ENCODE peak calls at places on chromosomes 13 and 19, in ten cellular contexts. One of them, this sample, is unnamed.

GRCh38 chr19:16626796-16627193 is 1.2 kb downstream of the MED26 start:
- DNase-seq in fibroblast of lung: no peak
- DNase-seq in AG10803: no peak
- DNase-seq in fibroblast of mammary gland: peak
- DNase-seq in SK-N-SH: peak
- DNase-seq in AG09309: no peak
- DNase-seq in fibroblast of pulmonary artery: no peak
- DNase-seq in thyroid gland: no peak
- DNase-seq in mammary epithelial cell: peak
- DNase-seq in effector memory CD4-positive, alpha-beta T cell: no peak
- DNase-seq in this sample: no peak

GRCh38 chr13:82116422-82116989 is 1765.8 kb downstream of the SLITRK1 start:
- DNase-seq in effector memory CD4-positive, alpha-beta T cell: no peak
- DNase-seq in thyroid gland: no peak
- DNase-seq in fibroblast of mammary gland: no peak
- DNase-seq in fibroblast of pulmonary artery: no peak
- DNase-seq in SK-N-SH: no peak
- DNase-seq in fibroblast of lung: no peak
- DNase-seq in mammary epithelial cell: no peak
- DNase-seq in AG10803: no peak
- DNase-seq in AG09309: no peak
- DNase-seq in this sample: no peak

GRCh38 chr19:48458016-48458415 is 2.6 kb downstream of the KCNJ14 start:
- DNase-seq in mammary epithelial cell: no peak
- DNase-seq in SK-N-SH: no peak
- DNase-seq in fibroblast of mammary gland: peak
- DNase-seq in thyroid gland: no peak
- DNase-seq in fibroblast of pulmonary artery: peak
- DNase-seq in fibroblast of lung: peak
- DNase-seq in AG09309: no peak
- DNase-seq in AG10803: peak
- DNase-seq in effector memory CD4-positive, alpha-beta T cell: no peak
- DNase-seq in this sample: no peak

GRCh38 chr19:16588089-16588823 is 16.0 kb upstream of the SLC35E1 start:
- DNase-seq in AG09309: no peak
- DNase-seq in mammary epithelial cell: peak
- DNase-seq in fibroblast of mammary gland: peak
- DNase-seq in AG10803: no peak
- DNase-seq in thyroid gland: no peak
- DNase-seq in SK-N-SH: peak
- DNase-seq in fibroblast of lung: peak
- DNase-seq in fibroblast of pulmonary artery: peak
- DNase-seq in effector memory CD4-positive, alpha-beta T cell: peak
- DNase-seq in this sample: peak

GRCh38 chr19:7391218-7391670 is 42.5 kb downstream of the ARHGEF18 start:
- DNase-seq in fibroblast of pulmonary artery: peak
- DNase-seq in mammary epithelial cell: peak
- DNase-seq in effector memory CD4-positive, alpha-beta T cell: no peak
- DNase-seq in AG10803: no peak
- DNase-seq in thyroid gland: no peak
- DNase-seq in fibroblast of lung: peak
- DNase-seq in fibroblast of mammary gland: peak
- DNase-seq in SK-N-SH: no peak
- DNase-seq in AG09309: no peak
- DNase-seq in this sample: no peak

GRCh38 chr13:89955773-89956172 is 1391.7 kb upstream of the MIR17HG start:
- DNase-seq in mammary epithelial cell: no peak
- DNase-seq in fibroblast of lung: no peak
- DNase-seq in fibroblast of pulmonary artery: no peak
- DNase-seq in SK-N-SH: no peak
- DNase-seq in AG09309: no peak
- DNase-seq in thyroid gland: no peak
- DNase-seq in AG10803: no peak
- DNase-seq in effector memory CD4-positive, alpha-beta T cell: no peak
- DNase-seq in fibroblast of mammary gland: no peak
- DNase-seq in this sample: no peak

GRCh38 chr19:5891572-5891937 is 12.0 kb downstream of the NDUFA11 start:
- DNase-seq in fibroblast of mammary gland: no peak
- DNase-seq in mammary epithelial cell: no peak
- DNase-seq in SK-N-SH: peak
- DNase-seq in thyroid gland: no peak
- DNase-seq in fibroblast of lung: no peak
- DNase-seq in AG10803: no peak
- DNase-seq in AG09309: no peak
- DNase-seq in fibroblast of pulmonary artery: no peak
- DNase-seq in effector memory CD4-positive, alpha-beta T cell: no peak
- DNase-seq in this sample: no peak

GRCh38 chr19:58229255-58229639 is 533 bp downstream of the ZNF544 start:
- DNase-seq in fibroblast of pulmonary artery: peak
- DNase-seq in fibroblast of lung: peak
- DNase-seq in thyroid gland: peak
- DNase-seq in SK-N-SH: peak
- DNase-seq in effector memory CD4-positive, alpha-beta T cell: no peak
- DNase-seq in AG10803: no peak
- DNase-seq in mammary epithelial cell: peak
- DNase-seq in AG09309: no peak
- DNase-seq in fibroblast of mammary gland: peak
- DNase-seq in this sample: peak

GRCh38 chr19:3555653-3556422 is 1.5 kb downstream of the MFSD12 start:
- DNase-seq in fibroblast of mammary gland: no peak
- DNase-seq in fibroblast of lung: no peak
- DNase-seq in AG09309: no peak
- DNase-seq in mammary epithelial cell: no peak
- DNase-seq in SK-N-SH: peak
- DNase-seq in effector memory CD4-positive, alpha-beta T cell: no peak
- DNase-seq in fibroblast of pulmonary artery: no peak
- DNase-seq in thyroid gland: no peak
- DNase-seq in AG10803: no peak
- DNase-seq in this sample: no peak

GRCh38 chr13:102440259-102440936 is 38.5 kb upstream of the FGF14 start:
- DNase-seq in AG09309: no peak
- DNase-seq in effector memory CD4-positive, alpha-beta T cell: no peak
- DNase-seq in fibroblast of lung: no peak
- DNase-seq in AG10803: no peak
- DNase-seq in fibroblast of pulmonary artery: no peak
- DNase-seq in fibroblast of mammary gland: no peak
- DNase-seq in thyroid gland: peak
- DNase-seq in SK-N-SH: no peak
- DNase-seq in mammary epithelial cell: peak
- DNase-seq in this sample: no peak

DNA sequence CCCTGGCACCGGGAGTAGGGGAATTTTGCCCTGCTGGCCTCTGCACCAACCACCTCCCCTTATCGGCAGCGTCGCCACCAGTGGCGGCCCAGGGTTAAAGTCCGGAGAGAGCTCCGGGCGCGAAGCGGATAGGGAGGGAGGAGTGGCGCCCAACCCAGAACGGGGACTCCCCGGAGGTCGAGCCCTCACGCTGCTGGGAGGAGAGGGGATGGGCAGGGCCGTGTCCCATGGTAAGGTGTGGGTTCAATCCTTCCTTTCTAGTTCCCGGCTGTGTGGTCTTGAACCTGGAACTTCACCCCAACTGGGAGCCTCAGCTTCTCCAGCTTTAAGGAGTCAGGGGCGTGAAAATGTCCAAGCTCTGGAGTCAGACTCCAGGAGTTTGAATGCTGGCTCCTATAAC is 23.3 kb upstream of the BCL3 start:
- DNase-seq in AG10803: no peak
- DNase-seq in AG09309: no peak
- DNase-seq in fibroblast of lung: no peak
- DNase-seq in thyroid gland: peak
- DNase-seq in effector memory CD4-positive, alpha-beta T cell: no peak
- DNase-seq in fibroblast of pulmonary artery: no peak
- DNase-seq in SK-N-SH: no peak
- DNase-seq in mammary epithelial cell: no peak
- DNase-seq in fibroblast of mammary gland: no peak
- DNase-seq in this sample: no peak
- H3K4me3 ChIP-seq in AG10803: no peak
- H3K4me3 ChIP-seq in AG09309: no peak
- H3K4me3 ChIP-seq in fibroblast of lung: no peak
- H3K4me3 ChIP-seq in thyroid gland: no peak
- H3K4me3 ChIP-seq in effector memory CD4-positive, alpha-beta T cell: no peak
- H3K4me3 ChIP-seq in fibroblast of pulmonary artery: no peak
- H3K4me3 ChIP-seq in SK-N-SH: no peak
- H3K4me3 ChIP-seq in mammary epithelial cell: no peak
- H3K4me3 ChIP-seq in fibroblast of mammary gland: no peak
- H3K4me3 ChIP-seq in this sample: no peak

DNA sequence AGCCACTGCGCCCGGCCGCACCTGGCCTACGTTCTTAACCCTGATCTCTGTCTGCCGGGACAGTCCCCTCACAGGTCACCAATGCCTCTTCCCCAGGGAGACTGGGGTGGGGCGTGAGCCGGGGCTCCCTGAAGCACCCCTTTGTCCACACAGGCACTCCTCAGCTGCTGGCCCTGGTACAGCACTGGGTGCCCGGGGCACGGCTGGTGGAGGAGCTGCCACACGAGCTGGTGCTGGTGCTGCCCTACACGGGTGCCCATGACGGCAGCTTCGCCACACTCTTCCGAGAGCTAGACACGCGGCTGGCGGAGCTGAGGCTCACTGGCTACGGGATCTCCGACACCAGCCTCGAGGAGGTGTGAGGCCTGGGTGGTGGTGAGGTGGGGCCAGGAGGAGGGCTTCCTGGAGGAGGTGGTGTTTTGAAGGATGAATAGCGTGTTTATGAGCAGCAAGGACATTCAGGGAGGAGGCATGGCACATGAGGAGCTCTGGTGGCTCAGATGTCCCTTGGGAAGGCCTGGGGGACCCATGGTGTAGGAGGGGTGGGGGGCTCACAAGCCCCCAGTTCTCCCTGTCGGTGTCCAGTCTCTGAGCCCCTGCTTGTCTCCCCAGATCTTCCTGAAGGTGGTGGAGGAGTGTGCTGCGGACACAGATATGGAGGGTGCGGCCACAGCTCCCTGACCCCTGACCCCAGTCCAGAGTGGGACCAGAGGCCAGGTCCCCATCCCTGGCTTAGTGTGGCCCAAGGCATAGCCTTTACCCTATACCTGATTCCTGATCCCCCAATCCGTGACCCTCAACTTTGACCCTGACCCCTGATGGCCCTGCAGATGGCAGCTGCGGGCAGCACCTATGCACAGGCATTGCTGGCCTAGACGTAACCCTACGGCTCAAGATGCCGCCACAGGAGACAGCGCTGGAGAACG is 13.5 kb upstream of the ARHGAP45 start:
- DNase-seq in mammary epithelial cell: no peak
- DNase-seq in thyroid gland: no peak
- DNase-seq in AG09309: no peak
- DNase-seq in fibroblast of pulmonary artery: no peak
- DNase-seq in AG10803: no peak
- DNase-seq in SK-N-SH: no peak
- DNase-seq in effector memory CD4-positive, alpha-beta T cell: no peak
- DNase-seq in fibroblast of mammary gland: no peak
- DNase-seq in fibroblast of lung: no peak
- DNase-seq in this sample: no peak
- H3K4me3 ChIP-seq in mammary epithelial cell: no peak
- H3K4me3 ChIP-seq in thyroid gland: no peak
- H3K4me3 ChIP-seq in AG09309: no peak
- H3K4me3 ChIP-seq in fibroblast of pulmonary artery: no peak
- H3K4me3 ChIP-seq in AG10803: no peak
- H3K4me3 ChIP-seq in SK-N-SH: no peak
- H3K4me3 ChIP-seq in effector memory CD4-positive, alpha-beta T cell: no peak
- H3K4me3 ChIP-seq in fibroblast of mammary gland: no peak
- H3K4me3 ChIP-seq in fibroblast of lung: no peak
- H3K4me3 ChIP-seq in this sample: no peak

GRCh38 chr19:55460670-55461258 is 678 bp downstream of the ISOC2 start:
- DNase-seq in AG09309: peak
- DNase-seq in AG10803: peak
- DNase-seq in effector memory CD4-positive, alpha-beta T cell: no peak
- DNase-seq in mammary epithelial cell: peak
- DNase-seq in thyroid gland: peak
- DNase-seq in fibroblast of lung: peak
- DNase-seq in fibroblast of pulmonary artery: peak
- DNase-seq in SK-N-SH: peak
- DNase-seq in fibroblast of mammary gland: peak
- DNase-seq in this sample: peak
- H3K4me3 ChIP-seq in AG09309: peak
- H3K4me3 ChIP-seq in AG10803: peak
- H3K4me3 ChIP-seq in effector memory CD4-positive, alpha-beta T cell: peak
- H3K4me3 ChIP-seq in mammary epithelial cell: peak
- H3K4me3 ChIP-seq in thyroid gland: peak
- H3K4me3 ChIP-seq in fibroblast of lung: peak
- H3K4me3 ChIP-seq in fibroblast of pulmonary artery: peak
- H3K4me3 ChIP-seq in SK-N-SH: peak
- H3K4me3 ChIP-seq in fibroblast of mammary gland: peak
- H3K4me3 ChIP-seq in this sample: peak

GRCh38 chr19:30587869-30588268 is 215.7 kb downstream of the ZNF536 start:
- DNase-seq in SK-N-SH: no peak
- DNase-seq in AG09309: no peak
- DNase-seq in fibroblast of mammary gland: no peak
- DNase-seq in effector memory CD4-positive, alpha-beta T cell: no peak
- DNase-seq in fibroblast of lung: no peak
- DNase-seq in mammary epithelial cell: no peak
- DNase-seq in AG10803: no peak
- DNase-seq in thyroid gland: no peak
- DNase-seq in fibroblast of pulmonary artery: no peak
- DNase-seq in this sample: no peak

GRCh38 chr19:30596268-30596667 is 224.1 kb downstream of the ZNF536 start:
- DNase-seq in fibroblast of mammary gland: no peak
- DNase-seq in SK-N-SH: no peak
- DNase-seq in mammary epithelial cell: no peak
- DNase-seq in AG10803: no peak
- DNase-seq in effector memory CD4-positive, alpha-beta T cell: no peak
- DNase-seq in AG09309: no peak
- DNase-seq in thyroid gland: no peak
- DNase-seq in fibroblast of pulmonary artery: no peak
- DNase-seq in fibroblast of lung: no peak
- DNase-seq in this sample: no peak

GRCh38 chr19:30593358-30593757 is 221.2 kb downstream of the ZNF536 start:
- DNase-seq in mammary epithelial cell: no peak
- DNase-seq in fibroblast of mammary gland: no peak
- DNase-seq in AG09309: no peak
- DNase-seq in AG10803: peak
- DNase-seq in fibroblast of lung: no peak
- DNase-seq in thyroid gland: peak
- DNase-seq in fibroblast of pulmonary artery: no peak
- DNase-seq in SK-N-SH: no peak
- DNase-seq in effector memory CD4-positive, alpha-beta T cell: no peak
- DNase-seq in this sample: no peak

GRCh38 chr19:30593975-30594925 is 222.1 kb downstream of the ZNF536 start:
- DNase-seq in fibroblast of lung: no peak
- DNase-seq in fibroblast of mammary gland: no peak
- DNase-seq in SK-N-SH: no peak
- DNase-seq in effector memory CD4-positive, alpha-beta T cell: no peak
- DNase-seq in mammary epithelial cell: no peak
- DNase-seq in AG09309: no peak
- DNase-seq in thyroid gland: no peak
- DNase-seq in AG10803: no peak
- DNase-seq in fibroblast of pulmonary artery: no peak
- DNase-seq in this sample: no peak

DNA sequence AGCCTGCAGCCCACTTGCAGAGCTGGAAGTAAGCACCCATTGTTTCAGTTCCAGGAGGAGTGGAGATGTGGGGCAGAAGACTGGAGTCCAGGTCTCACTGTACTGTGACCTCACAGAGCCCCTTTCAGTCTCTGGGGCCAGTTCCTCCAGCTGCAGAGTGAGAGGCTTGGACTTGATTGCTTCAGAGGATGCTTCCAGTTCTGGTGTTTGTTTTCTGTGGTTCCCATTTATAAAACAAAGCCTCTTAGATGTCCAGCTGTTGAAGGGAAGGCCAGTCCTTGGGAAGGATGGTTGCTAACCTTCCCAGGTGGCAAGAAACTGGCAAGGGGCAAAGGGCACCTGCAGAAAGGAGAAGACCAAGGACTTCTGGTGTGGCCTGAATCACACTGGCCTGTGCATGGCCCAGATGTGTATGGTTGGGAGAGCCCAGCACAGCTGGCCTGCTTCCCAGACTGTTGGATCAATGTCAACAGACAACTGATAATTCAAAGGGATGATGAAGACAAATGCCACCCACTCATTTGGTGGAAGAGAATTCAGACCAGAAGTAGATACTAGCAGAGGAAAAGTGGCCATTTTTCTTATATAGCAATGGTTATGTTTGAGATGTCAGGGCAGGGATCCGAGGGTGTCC is 218.5 kb downstream of the ZNF536 start:
- DNase-seq in effector memory CD4-positive, alpha-beta T cell: no peak
- DNase-seq in thyroid gland: no peak
- DNase-seq in AG10803: peak
- DNase-seq in SK-N-SH: no peak
- DNase-seq in fibroblast of pulmonary artery: no peak
- DNase-seq in fibroblast of mammary gland: no peak
- DNase-seq in AG09309: no peak
- DNase-seq in fibroblast of lung: no peak
- DNase-seq in mammary epithelial cell: no peak
- DNase-seq in this sample: no peak
- H3K4me3 ChIP-seq in effector memory CD4-positive, alpha-beta T cell: no peak
- H3K4me3 ChIP-seq in thyroid gland: no peak
- H3K4me3 ChIP-seq in AG10803: no peak
- H3K4me3 ChIP-seq in SK-N-SH: no peak
- H3K4me3 ChIP-seq in fibroblast of pulmonary artery: no peak
- H3K4me3 ChIP-seq in fibroblast of mammary gland: no peak
- H3K4me3 ChIP-seq in AG09309: no peak
- H3K4me3 ChIP-seq in fibroblast of lung: no peak
- H3K4me3 ChIP-seq in mammary epithelial cell: no peak
- H3K4me3 ChIP-seq in this sample: no peak

This sample was measured in CD8-positive, alpha-beta memory T cell.